ENCODE peak calls at places on chromosomes 12 and 14, in four cellular contexts. One of them, this sample, is unnamed.

GRCh38 chr12:6065131-6065871 is 59.2 kb downstream of the VWF start:
- DNase-seq in coronary artery: no peak
- DNase-seq in fibroblast of villous mesenchyme: no peak
- DNase-seq in dorsolateral prefrontal cortex: no peak
- DNase-seq in this sample: no peak

GRCh38 chr14:43665570-43666267 is 841.4 kb downstream of the FSCB start:
- DNase-seq in coronary artery: no peak
- DNase-seq in fibroblast of villous mesenchyme: no peak
- DNase-seq in dorsolateral prefrontal cortex: no peak
- DNase-seq in this sample: no peak

GRCh38 chr12:52243264-52243773 is 10.3 kb downstream of the KRT7 start:
- DNase-seq in coronary artery: no peak
- DNase-seq in fibroblast of villous mesenchyme: peak; percentile 8
- DNase-seq in dorsolateral prefrontal cortex: no peak
- DNase-seq in this sample: no peak

GRCh38 chr12:100185361-100185894 is 15.2 kb upstream of the ACTR6 start:
- DNase-seq in coronary artery: no peak
- DNase-seq in fibroblast of villous mesenchyme: peak; percentile 5
- DNase-seq in dorsolateral prefrontal cortex: peak; percentile 11
- DNase-seq in this sample: peak; percentile 57

GRCh38 chr12:108753969-108754368 is 22.7 kb upstream of the CORO1C start:
- DNase-seq in coronary artery: no peak
- DNase-seq in fibroblast of villous mesenchyme: no peak
- DNase-seq in dorsolateral prefrontal cortex: no peak
- DNase-seq in this sample: no peak

GRCh38 chr12:128971802-128972201 is 118.5 kb downstream of the GLT1D1 start:
- DNase-seq in coronary artery: no peak
- DNase-seq in fibroblast of villous mesenchyme: no peak
- DNase-seq in dorsolateral prefrontal cortex: no peak
- DNase-seq in this sample: peak; percentile 61

GRCh38 chr14:89000007-89000942 is 175.8 kb downstream of the TTC8 start:
- DNase-seq in coronary artery: no peak
- DNase-seq in fibroblast of villous mesenchyme: peak; percentile 96
- DNase-seq in dorsolateral prefrontal cortex: peak; percentile 20
- DNase-seq in this sample: peak; percentile 94

GRCh38 chr12:27626239-27626638 is 70.0 kb upstream of the REP15 start:
- DNase-seq in coronary artery: no peak
- DNase-seq in fibroblast of villous mesenchyme: no peak
- DNase-seq in dorsolateral prefrontal cortex: no peak
- DNase-seq in this sample: no peak

GRCh38 chr12:26746315-26746714 is 86.7 kb downstream of the ITPR2 start:
- DNase-seq in coronary artery: no peak
- DNase-seq in fibroblast of villous mesenchyme: peak; percentile 70
- DNase-seq in dorsolateral prefrontal cortex: no peak
- DNase-seq in this sample: peak; percentile 41

GRCh38 chr12:8867786-8868185 is 45.4 kb downstream of the A2ML1 start:
- DNase-seq in coronary artery: no peak
- DNase-seq in fibroblast of villous mesenchyme: no peak
- DNase-seq in dorsolateral prefrontal cortex: no peak
- DNase-seq in this sample: no peak

GRCh38 chr12:108591267-108591980 is 6.5 kb downstream of the TMEM119 start:
- DNase-seq in coronary artery: no peak
- DNase-seq in fibroblast of villous mesenchyme: no peak
- DNase-seq in dorsolateral prefrontal cortex: no peak
- DNase-seq in this sample: no peak

GRCh38 chr14:69573205-69573840 is 1.3 kb downstream of the CCDC177 start:
- DNase-seq in coronary artery: no peak
- DNase-seq in fibroblast of villous mesenchyme: no peak
- DNase-seq in dorsolateral prefrontal cortex: no peak
- DNase-seq in this sample: no peak

GRCh38 chr14:58501214-58501816 is 73.8 kb downstream of the KIAA0586 start:
- DNase-seq in coronary artery: no peak
- DNase-seq in fibroblast of villous mesenchyme: peak; percentile 84
- DNase-seq in dorsolateral prefrontal cortex: peak; percentile 41
- DNase-seq in this sample: peak; percentile 72
- TF ChIP-seq CTCF in coronary artery: peak; percentile 57
- TF ChIP-seq CTCF in fibroblast of villous mesenchyme: peak; percentile 89
- TF ChIP-seq CTCF in dorsolateral prefrontal cortex: peak; percentile 78
- TF ChIP-seq CTCF in this sample: peak; percentile 64

GRCh38 chr14:103561381-103562134 is 899 bp downstream of the BAG5 start:
- DNase-seq in coronary artery: peak; percentile 82
- DNase-seq in fibroblast of villous mesenchyme: peak; percentile 60
- DNase-seq in dorsolateral prefrontal cortex: no peak
- DNase-seq in this sample: peak; percentile 70
- H3K4me3 ChIP-seq in coronary artery: peak overlapping the region; percentile 100
- H3K4me3 ChIP-seq in fibroblast of villous mesenchyme: peak overlapping the region; percentile 93
- H3K4me3 ChIP-seq in dorsolateral prefrontal cortex: peak overlapping the region; percentile 100
- H3K4me3 ChIP-seq in this sample: peak overlapping the region; percentile 84

DNA sequence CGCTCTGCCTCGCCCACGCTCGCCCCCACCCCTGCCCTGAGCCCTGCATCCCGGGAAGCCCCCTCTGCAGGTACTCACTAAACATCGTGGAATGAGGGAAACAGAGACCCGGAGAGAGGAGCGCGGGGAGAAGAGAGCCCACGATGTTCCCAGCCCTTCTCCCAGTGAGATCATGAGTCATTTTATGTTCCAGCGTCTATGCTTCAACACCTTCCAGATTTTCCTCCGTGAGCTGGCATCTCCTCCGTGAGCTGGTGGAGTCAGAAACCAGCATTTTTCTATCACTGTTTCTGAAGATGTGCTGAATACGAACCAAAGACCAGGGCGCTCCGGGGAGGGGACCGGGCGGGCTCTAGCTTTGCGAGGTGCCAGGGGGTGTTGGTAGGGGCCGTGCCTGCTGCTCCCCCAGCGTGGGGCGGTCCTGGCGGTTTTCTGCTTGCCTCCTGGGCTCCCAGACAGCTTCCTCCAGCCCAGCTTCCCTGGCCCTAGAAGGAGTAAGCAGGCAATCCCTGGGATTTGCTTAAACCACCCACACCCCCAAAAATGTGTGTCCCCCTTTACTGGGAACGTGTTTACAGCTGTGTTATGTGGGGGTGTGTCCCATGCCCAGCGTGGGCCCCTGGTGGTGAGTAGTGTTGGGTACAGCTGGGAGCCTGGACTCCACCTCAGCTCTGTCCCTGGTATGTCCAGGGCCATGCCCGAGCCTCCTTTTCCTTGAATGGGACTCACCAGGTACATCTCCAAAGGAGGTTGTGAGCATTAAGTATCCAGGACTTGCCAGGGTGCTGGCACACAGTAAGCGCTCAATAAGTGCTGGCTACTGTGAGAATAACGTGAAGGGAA is 74.2 kb downstream of the DIO3 start:
- DNase-seq in coronary artery: no peak
- DNase-seq in fibroblast of villous mesenchyme: no peak
- DNase-seq in dorsolateral prefrontal cortex: no peak
- DNase-seq in this sample: no peak
- TF ChIP-seq CTCF in coronary artery: no peak
- TF ChIP-seq CTCF in fibroblast of villous mesenchyme: peak; percentile 1
- TF ChIP-seq CTCF in dorsolateral prefrontal cortex: no peak
- TF ChIP-seq CTCF in this sample: no peak

DNA sequence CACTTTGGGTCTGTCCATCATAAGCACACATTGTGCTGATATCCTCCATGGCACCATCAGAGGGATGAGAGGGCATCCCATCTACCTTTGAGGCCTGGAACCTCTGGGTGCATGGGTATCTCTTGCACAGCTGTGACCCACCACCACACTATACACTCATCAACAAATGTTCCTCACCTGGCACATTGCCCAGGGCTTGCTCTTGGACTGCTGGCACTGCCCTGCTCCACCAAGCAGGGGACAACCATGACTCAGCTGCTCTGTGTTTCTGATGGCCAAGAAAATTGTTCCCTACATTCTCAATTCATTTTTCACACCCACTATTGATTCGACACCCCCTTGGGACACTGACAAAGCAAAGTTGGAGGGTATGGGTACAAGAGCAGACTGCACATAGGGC is 155.5 kb downstream of the PTPRO start:
- DNase-seq in coronary artery: no peak
- DNase-seq in fibroblast of villous mesenchyme: no peak
- DNase-seq in dorsolateral prefrontal cortex: no peak
- DNase-seq in this sample: no peak
- H3K4me3 ChIP-seq in coronary artery: no peak overlapping the region
- H3K4me3 ChIP-seq in fibroblast of villous mesenchyme: no peak overlapping the region
- H3K4me3 ChIP-seq in dorsolateral prefrontal cortex: no peak overlapping the region
- H3K4me3 ChIP-seq in this sample: no peak overlapping the region

GRCh38 chr14:58638231-58639205 is 756 bp downstream of the DACT1 start:
- DNase-seq in coronary artery: no peak
- DNase-seq in fibroblast of villous mesenchyme: peak; percentile 44
- DNase-seq in dorsolateral prefrontal cortex: peak; percentile 53
- DNase-seq in this sample: peak; percentile 2
- TF ChIP-seq CTCF in coronary artery: no peak
- TF ChIP-seq CTCF in fibroblast of villous mesenchyme: no peak
- TF ChIP-seq CTCF in dorsolateral prefrontal cortex: no peak
- TF ChIP-seq CTCF in this sample: no peak

GRCh38 chr14:94074534-94074933 is 6.5 kb downstream of the DDX24 start:
- DNase-seq in coronary artery: no peak
- DNase-seq in fibroblast of villous mesenchyme: no peak
- DNase-seq in dorsolateral prefrontal cortex: no peak
- DNase-seq in this sample: no peak

GRCh38 chr14:94077823-94078222 is 3.2 kb downstream of the DDX24 start:
- DNase-seq in coronary artery: no peak
- DNase-seq in fibroblast of villous mesenchyme: no peak
- DNase-seq in dorsolateral prefrontal cortex: no peak
- DNase-seq in this sample: no peak

GRCh38 chr14:94075008-94075407 is 6.0 kb downstream of the DDX24 start:
- DNase-seq in coronary artery: no peak
- DNase-seq in fibroblast of villous mesenchyme: no peak
- DNase-seq in dorsolateral prefrontal cortex: no peak
- DNase-seq in this sample: no peak

GRCh38 chr14:94079891-94080605 is 954 bp downstream of the DDX24 start:
- DNase-seq in coronary artery: no peak
- DNase-seq in fibroblast of villous mesenchyme: peak; percentile 14
- DNase-seq in dorsolateral prefrontal cortex: no peak
- DNase-seq in this sample: peak; percentile 8

DNA sequence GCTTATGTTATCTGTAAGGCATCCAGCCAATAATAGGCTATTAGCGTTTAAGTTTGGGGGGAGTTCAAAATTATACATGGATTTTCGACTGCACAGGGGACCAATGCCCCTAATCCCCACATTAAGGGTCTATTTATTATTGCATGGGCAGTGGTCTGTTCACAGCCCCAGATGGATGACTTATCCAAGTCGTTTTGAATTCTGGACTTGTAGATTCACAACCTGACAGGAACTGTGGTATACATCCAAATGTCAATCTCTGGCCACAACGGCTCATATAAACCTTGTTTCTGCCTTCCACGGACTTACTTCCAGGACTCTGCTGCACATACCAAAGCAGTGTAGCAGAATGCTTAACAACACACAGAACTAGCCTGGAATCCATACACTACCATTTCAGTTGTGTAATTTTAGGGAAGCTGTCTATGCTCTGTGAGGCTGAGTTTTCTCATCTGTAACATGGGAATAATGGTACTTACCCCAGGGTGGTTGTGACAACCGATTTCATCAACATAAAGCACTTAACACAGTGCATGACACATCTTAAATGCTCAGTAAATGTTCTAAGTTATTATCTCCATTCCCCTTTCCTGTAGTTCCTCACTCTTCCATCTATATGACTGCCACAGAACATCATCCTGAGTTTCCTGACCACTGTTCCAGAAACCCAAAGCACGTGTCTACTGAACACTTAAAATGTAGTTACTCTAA is 3.7 kb downstream of the DDX24 start:
- DNase-seq in coronary artery: no peak
- DNase-seq in fibroblast of villous mesenchyme: no peak
- DNase-seq in dorsolateral prefrontal cortex: no peak
- DNase-seq in this sample: no peak
- H3K4me3 ChIP-seq in coronary artery: peak overlapping the region; percentile 87
- H3K4me3 ChIP-seq in fibroblast of villous mesenchyme: peak overlapping the region; percentile 26
- H3K4me3 ChIP-seq in dorsolateral prefrontal cortex: peak overlapping the region; percentile 95
- H3K4me3 ChIP-seq in this sample: peak overlapping the region; percentile 72

GRCh38 chr12:104733717-104734175 is 224.3 kb downstream of the SLC41A2 start:
- DNase-seq in coronary artery: no peak
- DNase-seq in fibroblast of villous mesenchyme: no peak
- DNase-seq in dorsolateral prefrontal cortex: no peak
- DNase-seq in this sample: peak; percentile 62
- TF ChIP-seq CTCF in coronary artery: no peak
- TF ChIP-seq CTCF in fibroblast of villous mesenchyme: no peak
- TF ChIP-seq CTCF in dorsolateral prefrontal cortex: no peak
- TF ChIP-seq CTCF in this sample: peak; percentile 27

DNA sequence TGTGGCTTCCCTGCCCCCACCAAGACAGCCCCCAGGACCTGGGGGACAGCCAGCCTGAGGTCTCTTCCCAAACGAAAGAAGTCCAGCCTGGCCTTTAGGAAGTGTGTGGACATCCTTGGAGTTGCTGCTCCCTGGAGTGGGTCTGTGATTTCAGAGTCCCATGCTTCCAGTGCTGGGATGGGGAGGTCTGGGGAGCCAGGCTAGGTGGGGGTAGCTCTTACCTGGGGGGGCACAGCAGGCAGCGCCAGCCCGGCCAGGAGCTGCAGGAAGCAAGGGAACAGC is 509 bp downstream of the PGF start:
- DNase-seq in coronary artery: no peak
- DNase-seq in fibroblast of villous mesenchyme: no peak
- DNase-seq in dorsolateral prefrontal cortex: no peak
- DNase-seq in this sample: no peak
- H3K4me3 ChIP-seq in coronary artery: peak overlapping the region; percentile 77
- H3K4me3 ChIP-seq in fibroblast of villous mesenchyme: peak overlapping the region; percentile 64
- H3K4me3 ChIP-seq in dorsolateral prefrontal cortex: peak overlapping the region; percentile 24
- H3K4me3 ChIP-seq in this sample: no peak overlapping the region

This sample was measured in NB4.